ENCODE peak calls at places on chromosome 22, in eight cellular contexts. F is RWPE1; N is NT2/D1; V is activated CD8-positive, alpha-beta memory T cell treated with anti-CD3 and anti-CD28 coated beads, Interleukin-2, amount 50 U/mL, for 48 hours; D is NCI-H774; B is NCI-H1436 treated with DMSO at 0.1 percent for 48 hours; U is astrocyte; Z is EH. C is an unnamed sample.

GRCh38 chr22:49848690-49849160 is 4.9 kb upstream of the ZBED4 start:
- DNase-seq in F (no peak), N (no peak), V (no peak), D (no peak), B (no peak), U (no peak), Z (no peak), C (no peak)

GRCh38 chr22:46242023-46242422 is 8.1 kb downstream of the CDPF1 start:
- DNase-seq in F (no peak), N (no peak), V (no peak), D (no peak), B (no peak), U (no peak), Z (no peak), C (no peak)

GRCh38 chr22:42116848-42117424 is 13.7 kb downstream of the CYP2D6 start:
- DNase-seq in F (no peak), N (no peak), V (no peak), D (no peak), B (no peak), U (no peak), Z (no peak), C (no peak)

GRCh38 chr22:38657248-38657909 is 941 bp downstream of the CBY1 start:
- DNase-seq in F (peak; percentile 28), N (no peak), V (peak; percentile 70), D (no peak), B (no peak), U (no peak), Z (peak; percentile 33), C (no peak)

GRCh38 chr22:19877626-19878339 is 23.1 kb upstream of the GNB1L start:
- DNase-seq in F (no peak), N (no peak), V (peak; percentile 33), D (no peak), B (no peak), U (peak; percentile 60), Z (peak; percentile 79), C (no peak)

GRCh38 chr22:30325065-30325720 is 1.5 kb downstream of the TBC1D10A start:
- DNase-seq in F (peak; percentile 77), N (no peak), V (no peak), D (no peak), B (no peak), U (peak; percentile 82), Z (peak; percentile 93), C (no peak)

GRCh38 chr22:39527481-39527961 is 5.0 kb downstream of the RPS19BP1 start:
- DNase-seq in F (no peak), N (no peak), V (no peak), D (no peak), B (no peak), U (no peak), Z (peak; percentile 15), C (no peak)

GRCh38 chr22:33034753-33035152 is 23.4 kb downstream of the SYN3 start:
- DNase-seq in F (no peak), N (no peak), V (no peak), D (no peak), B (no peak), U (no peak), Z (no peak), C (no peak)

GRCh38 chr22:31278643-31279326 is 13.5 kb downstream of the PIK3IP1 start:
- DNase-seq in F (no peak), N (no peak), V (no peak), D (no peak), B (no peak), U (no peak), Z (no peak), C (no peak)

GRCh38 chr22:45452565-45453449 is 39.3 kb downstream of the RIBC2 start:
- DNase-seq in F (no peak), N (no peak), V (no peak), D (no peak), B (no peak), U (peak; percentile 49), Z (peak; percentile 93), C (no peak)

GRCh38 chr22:50325444-50326224 is 1.2 kb downstream of the DENND6B start:
- DNase-seq in F (no peak), N (no peak), V (no peak), D (no peak), B (no peak), U (no peak), Z (no peak), C (no peak)

GRCh38 chr22:17633217-17633997 is 4.9 kb upstream of the ATP6V1E1 start:
- DNase-seq in F (peak; percentile 75), N (no peak), V (no peak), D (no peak), B (no peak), U (peak; percentile 92), Z (peak; percentile 88), C (no peak)

GRCh38 chr22:46841528-46841927 is 79.1 kb downstream of the TBC1D22A start:
- DNase-seq in F (no peak), N (no peak), V (no peak), D (no peak), B (no peak), U (no peak), Z (peak; percentile 11), C (no peak)

GRCh38 chr22:50276143-50276542 is 6.0 kb upstream of the MAPK11 start:
- DNase-seq in F (no peak), N (no peak), V (peak; percentile 85), D (no peak), B (no peak), U (no peak), Z (peak; percentile 43), C (no peak)

GRCh38 chr22:31917227-31917921 is 27.0 kb upstream of the YWHAH start:
- DNase-seq in F (no peak), N (no peak), V (no peak), D (no peak), B (no peak), U (no peak), Z (no peak), C (no peak)

GRCh38 chr22:30054764-30055069 is 25.5 kb upstream of the HORMAD2 start:
- DNase-seq in F (no peak), N (no peak), V (no peak), D (no peak), B (no peak), U (no peak), Z (no peak), C (no peak)

GRCh38 chr22:42188808-42189447 is 58.3 kb upstream of the CYP2D6 start:
- DNase-seq in F (peak; percentile 70), N (peak; percentile 5), V (no peak), D (no peak), B (no peak), U (peak; percentile 52), Z (peak; percentile 45), C (no peak)

GRCh38 chr22:30277547-30278344 is 11.1 kb upstream of the OSM start:
- DNase-seq in F (peak; percentile 31), N (no peak), V (no peak), D (no peak), B (no peak), U (peak; percentile 74), Z (peak; percentile 88), C (no peak)

GRCh38 chr22:31086703-31087330 is 5.7 kb downstream of the SMTN start:
- DNase-seq in F (no peak), N (no peak), V (no peak), D (no peak), B (no peak), U (no peak), Z (no peak), C (no peak)

GRCh38 chr22:30033891-30034290 is 46.4 kb upstream of the HORMAD2 start:
- DNase-seq in F (no peak), N (no peak), V (no peak), D (no peak), B (no peak), U (no peak), Z (no peak), C (no peak)

GRCh38 chr22:48451891-48452290 is 1375.8 kb downstream of the BRD1 start:
- DNase-seq in F (no peak), N (no peak), V (no peak), D (no peak), B (no peak), U (no peak), Z (no peak), C (no peak)

GRCh38 chr22:32794449-32795213 is 6.9 kb upstream of the TIMP3 start:
- DNase-seq in F (no peak), N (no peak), V (no peak), D (no peak), B (no peak), U (peak; percentile 26), Z (no peak), C (no peak)

GRCh38 chr22:36922097-36922608 is 8.7 kb downstream of the CSF2RB start:
- DNase-seq in F (no peak), N (no peak), V (no peak), D (no peak), B (no peak), U (no peak), Z (no peak), C (no peak)

GRCh38 chr22:49518436-49518970 is 309.2 kb downstream of the BRD1 start:
- DNase-seq in F (no peak), N (no peak), V (no peak), D (no peak), B (no peak), U (no peak), Z (no peak), C (no peak)

GRCh38 chr22:50114221-50114981 is 24.6 kb downstream of the MOV10L1 start:
- DNase-seq in F (peak; percentile 8), N (no peak), V (no peak), D (no peak), B (no peak), U (peak; percentile 81), Z (peak; percentile 88), C (no peak)

GRCh38 chr22:39658367-39658766 is 87.8 kb downstream of the CACNA1I start:
- DNase-seq in F (no peak), N (no peak), V (no peak), D (no peak), B (no peak), U (no peak), Z (no peak), C (no peak)

GRCh38 chr22:18906896-18907295 is 776 bp downstream of the DGCR6 start:
- DNase-seq in F (no peak), N (no peak), V (no peak), D (no peak), B (no peak), U (no peak), Z (no peak), C (no peak)

GRCh38 chr22:25753252-25753651 is 11.3 kb downstream of the MYO18B start:
- DNase-seq in F (no peak), N (no peak), V (no peak), D (no peak), B (no peak), U (no peak), Z (no peak), C (no peak)

GRCh38 chr22:33519140-33519973 is 400.9 kb downstream of the LARGE1 start:
- DNase-seq in F (no peak), N (peak; percentile 32), V (peak; percentile 52), D (no peak), B (no peak), U (peak; percentile 49), Z (peak; percentile 53), C (peak; percentile 12)

GRCh38 chr22:31248138-31248745 is 36.1 kb downstream of the LIMK2 start:
- DNase-seq in F (peak; percentile 87), N (peak; percentile 74), V (peak; percentile 73), D (no peak), B (no peak), U (peak; percentile 94), Z (peak; percentile 96), C (peak; percentile 78)

GRCh38 chr22:28930357-28931007 is 47.1 kb downstream of the ZNRF3 start:
- DNase-seq in F (no peak), N (no peak), V (no peak), D (no peak), B (no peak), U (peak; percentile 68), Z (no peak), C (no peak)

GRCh38 chr22:39087881-39088687 is 9.0 kb upstream of the APOBEC3H start:
- DNase-seq in F (no peak), N (no peak), V (no peak), D (peak; percentile 2), B (no peak), U (no peak), Z (no peak), C (no peak)

GRCh38 chr22:39776295-39776694 is 117.3 kb downstream of the ENTHD1 start:
- DNase-seq in F (no peak), N (no peak), V (no peak), D (no peak), B (no peak), U (no peak), Z (no peak), C (no peak)

GRCh38 chr22:16935209-16935608 is 72.8 kb downstream of the GAB4 start:
- DNase-seq in F (no peak), N (no peak), V (no peak), D (no peak), B (no peak), U (no peak), Z (no peak), C (no peak)